ENCODE peak calls at places on chromosomes 5 and 9, in eight cellular contexts. L, X, V, K, A, E, Q and M are unnamed samples.

GRCh38 chr9:127437497-127438264 is 13.5 kb downstream of the ZNF79 start:
- DNase-seq in L (no peak), X (no peak), V (no peak), K (peak; percentile 24), A (no peak), E (no peak), Q (no peak), M (no peak)

GRCh38 chr9:34869390-34869789 is 88.7 kb upstream of the PHF24 start:
- DNase-seq in L (no peak), X (peak; percentile 20), V (no peak), K (no peak), A (peak; percentile 3), E (no peak), Q (no peak), M (peak; percentile 75)

GRCh38 chr5:9865574-9865973 is 235.4 kb upstream of the TAS2R1 start:
- DNase-seq in L (no peak), X (no peak), V (no peak), K (no peak), A (peak; percentile 1), E (no peak), Q (no peak), M (no peak)

GRCh38 chr5:54663876-54664275 is 146.3 kb downstream of the SNX18 start:
- DNase-seq in L (no peak), X (peak; percentile 97), V (no peak), K (no peak), A (no peak), E (peak; percentile 79), Q (no peak), M (peak; percentile 82)

GRCh38 chr9:120923620-120924328 is 2.8 kb downstream of the TRAF1 start:
- DNase-seq in L (no peak), X (no peak), V (no peak), K (no peak), A (no peak), E (no peak), Q (no peak), M (no peak)

GRCh38 chr9:87620727-87621322 is 105.1 kb upstream of the CTSL start:
- DNase-seq in L (no peak), X (no peak), V (no peak), K (no peak), A (no peak), E (no peak), Q (no peak), M (no peak)

GRCh38 chr5:55897905-55898304 is 46.7 kb downstream of the IL31RA start:
- DNase-seq in L (no peak), X (peak; percentile 96), V (no peak), K (no peak), A (no peak), E (peak; percentile 96), Q (no peak), M (peak; percentile 48)

GRCh38 chr9:114364528-114365041 is 23.2 kb downstream of the AKNA start:
- DNase-seq in L (no peak), X (peak; percentile 41), V (no peak), K (no peak), A (peak; percentile 72), E (no peak), Q (peak; percentile 60), M (no peak)

GRCh38 chr5:14699159-14699558 is 34.6 kb downstream of the OTULIN start:
- DNase-seq in L (no peak), X (no peak), V (no peak), K (no peak), A (no peak), E (no peak), Q (no peak), M (no peak)

GRCh38 chr9:99427252-99427651 is 205.2 kb downstream of the SEC61B start:
- DNase-seq in L (no peak), X (no peak), V (no peak), K (no peak), A (no peak), E (no peak), Q (no peak), M (no peak)

DNA sequence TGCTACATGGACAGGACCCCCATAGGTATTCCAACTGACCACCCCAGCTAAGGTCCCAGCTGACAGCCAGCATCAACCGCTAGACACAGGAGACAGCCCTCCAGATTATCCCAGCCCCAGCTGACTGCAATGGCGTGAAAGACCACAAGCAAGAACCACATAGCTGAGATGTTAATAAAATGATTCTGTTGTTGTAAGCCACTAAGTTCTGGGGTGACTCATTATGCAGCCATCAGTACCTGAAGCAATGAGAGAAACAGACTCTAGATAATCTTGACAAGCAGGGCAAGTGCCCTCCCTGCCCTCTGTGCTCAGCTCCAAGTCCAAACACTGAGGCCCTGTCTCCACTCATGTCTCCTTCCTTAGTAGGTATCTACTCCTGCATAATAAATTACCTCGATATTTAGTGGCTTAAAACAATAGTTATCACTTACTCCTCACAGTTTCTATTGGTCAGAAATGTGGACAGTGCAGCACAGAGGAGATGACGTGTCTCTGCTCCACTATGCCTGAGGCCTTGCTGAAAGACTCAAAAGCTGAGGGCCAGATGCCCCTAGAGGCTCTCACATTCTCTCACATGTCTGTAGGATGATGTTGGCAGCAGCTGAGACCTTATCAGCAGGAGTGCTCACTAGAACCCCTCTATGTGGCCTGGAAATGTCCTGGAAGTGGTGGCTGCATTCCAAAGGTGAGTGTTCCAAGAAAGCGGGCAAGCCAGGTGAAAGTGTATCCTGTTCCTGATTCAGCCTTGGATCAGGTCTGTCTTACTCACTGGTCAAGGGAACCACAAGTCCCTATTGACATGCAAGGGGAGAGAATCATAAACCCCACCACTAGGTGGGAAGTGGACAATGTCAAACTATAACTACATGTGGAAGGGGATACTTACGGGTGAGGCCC is 2.5 kb downstream of the MGAT1 start:
- DNase-seq in L (no peak), X (peak; percentile 90), V (no peak), K (no peak), A (no peak), E (no peak), Q (no peak), M (peak; percentile 87)
- H3K4me3 ChIP-seq in L (no peak overlapping the region), X (no peak overlapping the region), V (no peak overlapping the region), K (no peak overlapping the region), A (no peak overlapping the region), E (peak overlapping the region; percentile 36), Q (peak overlapping the region; percentile 5), M (no peak overlapping the region)

GRCh38 chr5:33228149-33228548 is 212.6 kb upstream of the TARS1 start:
- DNase-seq in L (no peak), X (no peak), V (no peak), K (no peak), A (no peak), E (no peak), Q (no peak), M (no peak)
- H3K4me3 ChIP-seq in L (no peak overlapping the region), X (no peak overlapping the region), V (no peak overlapping the region), K (no peak overlapping the region), A (no peak overlapping the region), E (no peak overlapping the region), Q (no peak overlapping the region), M (no peak overlapping the region)

GRCh38 chr5:180072256-180072548 is 643 bp upstream of the RNF130 start:
- DNase-seq in L (no peak), X (no peak), V (no peak), K (no peak), A (no peak), E (no peak), Q (no peak), M (no peak)
- H3K4me3 ChIP-seq in L (peak overlapping the region; percentile 92), X (no peak overlapping the region), V (no peak overlapping the region), K (peak overlapping the region; percentile 81), A (peak overlapping the region; percentile 63), E (peak overlapping the region; percentile 29), Q (no peak overlapping the region), M (no peak overlapping the region)

DNA sequence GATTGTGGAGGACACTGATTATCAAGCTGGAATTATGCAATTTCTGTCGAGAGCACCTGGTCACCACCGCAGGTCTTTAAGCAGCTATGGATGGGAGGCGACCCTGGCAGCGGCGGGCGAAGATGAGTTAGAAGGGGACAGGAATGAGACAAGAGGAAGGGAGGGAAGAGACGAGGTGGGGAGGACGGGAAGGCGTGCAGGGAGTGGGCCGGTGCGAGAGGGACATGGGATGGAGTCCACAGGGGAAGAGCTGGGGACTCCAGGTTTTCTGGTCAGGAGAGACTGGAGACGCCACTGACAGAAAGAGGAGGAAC is 192.3 kb downstream of the MELK start:
- DNase-seq in L (no peak), X (no peak), V (peak; percentile 30), K (no peak), A (no peak), E (no peak), Q (no peak), M (no peak)
- H3K4me3 ChIP-seq in L (no peak overlapping the region), X (no peak overlapping the region), V (peak overlapping the region; percentile 55), K (no peak overlapping the region), A (peak overlapping the region; percentile 43), E (no peak overlapping the region), Q (no peak overlapping the region), M (no peak overlapping the region)

DNA sequence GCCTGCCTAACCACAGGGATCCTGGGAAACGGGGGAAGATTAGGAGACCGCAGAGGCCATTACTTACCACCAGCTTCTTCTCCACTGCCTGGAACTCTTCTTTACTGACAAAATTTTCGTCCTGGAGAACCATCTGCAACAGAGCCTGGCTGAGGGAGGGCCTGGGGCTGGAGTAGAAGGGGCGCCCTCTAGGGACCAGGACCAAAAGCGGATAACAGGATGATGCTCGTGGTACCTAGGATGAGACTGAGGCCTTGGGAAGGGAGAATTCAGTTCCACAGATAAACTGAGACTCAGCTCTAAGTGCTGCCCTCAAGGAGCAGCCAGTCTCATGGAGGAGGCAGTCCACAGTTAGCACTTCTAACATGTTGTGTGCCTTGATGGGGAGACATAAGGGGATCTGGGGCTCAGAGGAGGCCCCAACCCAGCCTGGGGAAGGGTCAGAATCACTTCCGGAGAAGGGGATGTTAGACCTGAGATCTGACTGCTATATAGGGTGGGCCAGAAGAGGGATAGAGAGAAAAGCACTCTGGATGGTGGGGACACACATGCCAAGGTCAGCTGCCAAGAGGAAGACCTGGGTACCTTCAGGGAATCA is 1.2 kb downstream of the SPATA24 start:
- DNase-seq in L (no peak), X (no peak), V (peak; percentile 72), K (no peak), A (peak; percentile 50), E (no peak), Q (no peak), M (peak; percentile 34)
- H3K4me3 ChIP-seq in L (no peak overlapping the region), X (no peak overlapping the region), V (no peak overlapping the region), K (no peak overlapping the region), A (peak overlapping the region; percentile 71), E (no peak overlapping the region), Q (no peak overlapping the region), M (no peak overlapping the region)

DNA sequence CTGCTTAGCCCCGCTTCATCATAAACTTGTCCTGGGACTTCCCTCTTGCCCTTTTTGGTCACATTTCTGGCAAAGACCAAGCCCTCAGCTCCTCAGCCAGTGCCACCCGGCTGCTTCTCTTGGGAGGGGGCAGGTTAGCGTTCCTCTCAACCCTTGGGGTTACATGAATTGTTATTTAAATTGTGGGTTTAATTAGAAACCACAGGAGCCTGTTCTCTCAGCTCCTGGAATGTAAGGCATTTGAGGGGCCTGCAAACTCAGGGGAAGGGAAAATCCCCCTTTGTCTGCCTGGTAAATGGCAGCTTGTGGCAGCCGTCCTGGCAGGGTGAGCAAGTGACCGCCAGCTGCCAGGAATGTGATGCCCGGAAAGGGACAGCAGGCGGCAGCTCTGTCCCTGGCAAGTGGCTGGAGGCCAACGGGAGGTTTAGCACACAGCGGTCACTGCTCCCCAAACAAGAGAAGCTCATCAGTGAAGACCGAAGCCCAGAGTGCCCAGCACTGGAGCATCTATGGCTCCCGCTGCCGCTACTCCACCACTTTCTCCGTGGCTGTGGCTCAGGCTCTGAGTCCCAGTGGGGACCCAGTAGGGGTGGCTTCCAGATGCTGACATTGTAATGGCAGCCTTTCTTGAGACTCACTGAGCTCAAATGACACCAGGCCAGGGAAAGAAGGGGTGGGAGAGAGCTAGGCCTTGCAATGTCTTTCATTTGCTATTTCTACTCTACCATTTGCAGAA is 51.7 kb downstream of the SHB start:
- DNase-seq in L (no peak), X (peak; percentile 94), V (peak; percentile 63), K (no peak), A (no peak), E (no peak), Q (no peak), M (peak; percentile 59)
- H3K4me3 ChIP-seq in L (no peak overlapping the region), X (no peak overlapping the region), V (peak overlapping the region; percentile 7), K (no peak overlapping the region), A (no peak overlapping the region), E (no peak overlapping the region), Q (no peak overlapping the region), M (no peak overlapping the region)

GRCh38 chr5:115844321-115844817 is 2.6 kb downstream of the AP3S1 start:
- DNase-seq in L (no peak), X (no peak), V (no peak), K (no peak), A (peak; percentile 37), E (no peak), Q (no peak), M (no peak)
- H3K4me3 ChIP-seq in L (no peak overlapping the region), X (no peak overlapping the region), V (no peak overlapping the region), K (no peak overlapping the region), A (peak overlapping the region; percentile 90), E (no peak overlapping the region), Q (no peak overlapping the region), M (no peak overlapping the region)